ENCODE peak calls at places on chromosomes 16 and 17, in ten cellular contexts. X is RWPE1; T is NAMALWA; U is GM12864; E is stimulated activated CD8-positive, alpha-beta memory T cell treated with anti-CD3 and anti-CD28 coated beads, Interleukin-2, amount 100 ng/mL, for 48 hours; C is effector memory CD8-positive, alpha-beta T cell; F is A549; B is adrenal gland; K is activated naive CD4-positive, alpha-beta T cell treated with anti-CD3 and anti-CD28 coated beads for 36 hours; A is endothelial cell. J is an unnamed sample.

GRCh38 chr16:16038950-16039349 is 89.5 kb downstream of the ABCC1 start:
- DNase-seq in X (no peak), T (no peak), U (no peak), E (no peak), C (no peak), F (no peak), B (no peak), K (no peak), A (no peak), J (peak)

GRCh38 chr16:85524630-85525463 is 88.3 kb upstream of the GSE1 start:
- DNase-seq in X (peak), T (no peak), U (no peak), E (no peak), C (no peak), F (no peak), B (no peak), K (no peak), A (no peak), J (peak)

GRCh38 chr16:20969386-20969785 is 68.8 kb downstream of the LYRM1 start:
- DNase-seq in X (no peak), T (no peak), U (no peak), E (no peak), C (no peak), F (no peak), B (no peak), K (no peak), A (no peak), J (no peak)

GRCh38 chr17:62781356-62781755 is 26.8 kb downstream of the MARCHF10 start:
- DNase-seq in X (no peak), T (no peak), U (no peak), E (no peak), C (no peak), F (no peak), B (no peak), K (no peak), A (no peak), J (peak)

GRCh38 chr16:23843143-23843542 is 7.4 kb downstream of the PRKCB start:
- DNase-seq in X (no peak), T (peak), U (no peak), E (no peak), C (no peak), F (no peak), B (no peak), K (no peak), A (no peak), J (no peak)

GRCh38 chr17:40062347-40063033 is at the start of gene THRA:
- DNase-seq in X (peak), T (peak), U (no peak), E (peak), C (peak), F (peak), B (peak), K (peak), A (peak), J (peak)

GRCh38 chr16:75070055-75070841 is 46.3 kb downstream of the LDHD start:
- DNase-seq in X (no peak), T (no peak), U (no peak), E (no peak), C (no peak), F (no peak), B (no peak), K (no peak), A (no peak), J (peak)

GRCh38 chr17:19333132-19333440 is 29.4 kb downstream of the B9D1 start:
- DNase-seq in X (no peak), T (no peak), U (no peak), E (no peak), C (no peak), F (no peak), B (no peak), K (no peak), A (no peak), J (no peak)

GRCh38 chr16:85423186-85423550 is 190.0 kb upstream of the GSE1 start:
- DNase-seq in X (no peak), T (no peak), U (no peak), E (no peak), C (no peak), F (no peak), B (no peak), K (peak), A (peak), J (no peak)

GRCh38 chr17:36673068-36673467 is 71.7 kb downstream of the MRM1 start:
- DNase-seq in X (no peak), T (no peak), U (no peak), E (no peak), C (no peak), F (no peak), B (no peak), K (no peak), A (no peak), J (no peak)

GRCh38 chr16:67805718-67806427 is 487 bp downstream of the RANBP10 start:
- DNase-seq in X (peak), T (no peak), U (no peak), E (no peak), C (peak), F (no peak), B (peak), K (peak), A (peak), J (no peak)

GRCh38 chr17:10197362-10197720 is 1.1 kb downstream of the GAS7 start:
- DNase-seq in X (no peak), T (no peak), U (no peak), E (no peak), C (no peak), F (no peak), B (no peak), K (no peak), A (no peak), J (no peak)

GRCh38 chr17:79114455-79115301 is 40.1 kb downstream of the ENGASE start:
- DNase-seq in X (no peak), T (no peak), U (no peak), E (no peak), C (no peak), F (no peak), B (no peak), K (no peak), A (no peak), J (no peak)

GRCh38 chr16:75787421-75787820 is 61.1 kb upstream of the CPHXL start:
- DNase-seq in X (no peak), T (no peak), U (no peak), E (no peak), C (no peak), F (no peak), B (no peak), K (no peak), A (no peak), J (no peak)

GRCh38 chr17:37488009-37488604 is 1.6 kb upstream of the DUSP14 start:
- DNase-seq in X (peak), T (peak), U (no peak), E (no peak), C (no peak), F (peak), B (peak), K (no peak), A (no peak), J (peak)

GRCh38 chr16:49023095-49023494 is 258.5 kb downstream of the CBLN1 start:
- DNase-seq in X (peak), T (no peak), U (no peak), E (no peak), C (no peak), F (no peak), B (no peak), K (no peak), A (no peak), J (no peak)

GRCh38 chr17:39903158-39903884 is 15.1 kb downstream of the GSDMB start:
- DNase-seq in X (no peak), T (no peak), U (no peak), E (no peak), C (no peak), F (no peak), B (no peak), K (no peak), A (no peak), J (peak)

GRCh38 chr17:7478276-7479138 is 924 bp downstream of the ZBTB4 start:
- DNase-seq in X (peak), T (peak), U (no peak), E (peak), C (peak), F (peak), B (peak), K (peak), A (no peak), J (peak)

GRCh38 chr17:68777856-68778694 is 176.9 kb upstream of the FAM20A start:
- DNase-seq in X (no peak), T (no peak), U (no peak), E (no peak), C (no peak), F (no peak), B (no peak), K (no peak), A (no peak), J (no peak)

GRCh38 chr17:78356163-78356713 is 3.6 kb downstream of the SOCS3 start:
- DNase-seq in X (peak), T (peak), U (peak), E (peak), C (peak), F (peak), B (no peak), K (peak), A (no peak), J (peak)

GRCh38 chr16:66970775-66971725 is 10.0 kb downstream of the CES3 start:
- DNase-seq in X (peak), T (no peak), U (no peak), E (no peak), C (no peak), F (no peak), B (no peak), K (no peak), A (no peak), J (no peak)

GRCh38 chr16:74035816-74036215 is 260.8 kb upstream of the PSMD7 start:
- DNase-seq in X (peak), T (peak), U (no peak), E (no peak), C (no peak), F (peak), B (no peak), K (no peak), A (peak), J (peak)